ENCODE peak calls at places on chromosome 13, in seven cellular contexts. X is left cardiac atrium; Y is NCI-H1436; A is EL; K is stimulated activated CD8-positive, alpha-beta memory T cell treated with anti-CD3 and anti-CD28 coated beads, Interleukin-2, amount 100 ng/mL, for 1 hour; F is stimulated activated CD4-positive, alpha-beta T cell treated with anti-CD3 and anti-CD28 coated beads, Interleukin-2, amount 100 ng/mL, for 24 hours; Z is astrocyte. V is an unnamed sample.

GRCh38 chr13:32895296-32895695 is 120.9 kb upstream of the KL start:
- DNase-seq in X (no peak), Y (no peak), A (no peak), K (no peak), F (no peak), Z (no peak), V (no peak)

GRCh38 chr13:109787135-109787954 is 962 bp upstream of the IRS2 start:
- DNase-seq in X (peak), Y (peak), A (peak), K (no peak), F (peak), Z (no peak), V (peak)

GRCh38 chr13:88908896-88909535 is 1237.8 kb downstream of the SLITRK5 start:
- DNase-seq in X (peak), Y (peak), A (no peak), K (no peak), F (no peak), Z (no peak), V (no peak)

GRCh38 chr13:95601216-95601615 is 43.3 kb downstream of the DZIP1 start:
- DNase-seq in X (no peak), Y (no peak), A (no peak), K (no peak), F (no peak), Z (no peak), V (no peak)

GRCh38 chr13:65600702-65601101 is 1629.4 kb downstream of the PCDH9 start:
- DNase-seq in X (no peak), Y (no peak), A (peak), K (no peak), F (no peak), Z (peak), V (no peak)

GRCh38 chr13:112943309-112944125 is 25.5 kb upstream of the MCF2L start:
- DNase-seq in X (peak), Y (peak), A (peak), K (no peak), F (peak), Z (peak), V (no peak)

GRCh38 chr13:27920677-27921420 is 1.0 kb downstream of the PDX1 start:
- DNase-seq in X (no peak), Y (no peak), A (peak), K (no peak), F (peak), Z (no peak), V (no peak)

GRCh38 chr13:77056382-77056781 is 29.4 kb upstream of the FBXL3 start:
- DNase-seq in X (no peak), Y (no peak), A (no peak), K (no peak), F (no peak), Z (no peak), V (no peak)

GRCh38 chr13:44989941-44990340 is 603 bp downstream of the GPALPP1 start:
- DNase-seq in X (no peak), Y (no peak), A (no peak), K (no peak), F (no peak), Z (no peak), V (peak)

GRCh38 chr13:113015826-113016525 is 47.0 kb downstream of the MCF2L start:
- DNase-seq in X (no peak), Y (no peak), A (no peak), K (no peak), F (no peak), Z (no peak), V (no peak)

GRCh38 chr13:28558567-28558966 is 63.6 kb upstream of the FLT1 start:
- DNase-seq in X (peak), Y (no peak), A (no peak), K (no peak), F (no peak), Z (peak), V (no peak)

GRCh38 chr13:24747248-24748151 is 16.5 kb upstream of the RNF17 start:
- DNase-seq in X (no peak), Y (no peak), A (peak), K (no peak), F (peak), Z (peak), V (no peak)

GRCh38 chr13:113207890-113208423 is 512 bp downstream of the PCID2 start:
- DNase-seq in X (no peak), Y (no peak), A (peak), K (no peak), F (peak), Z (peak), V (peak)

GRCh38 chr13:85230754-85231153 is 568.5 kb downstream of the SLITRK6 start:
- DNase-seq in X (no peak), Y (no peak), A (no peak), K (no peak), F (no peak), Z (no peak), V (no peak)

GRCh38 chr13:71015516-71015915 is 851.5 kb downstream of the DACH1 start:
- DNase-seq in X (no peak), Y (no peak), A (no peak), K (no peak), F (no peak), Z (no peak), V (no peak)

GRCh38 chr13:106905380-106906259 is 337.7 kb upstream of the ARGLU1 start:
- DNase-seq in X (no peak), Y (no peak), A (no peak), K (no peak), F (no peak), Z (no peak), V (no peak)

GRCh38 chr13:48068952-48069351 is 26.0 kb downstream of the MED4 start:
- DNase-seq in X (no peak), Y (no peak), A (no peak), K (no peak), F (no peak), Z (no peak), V (no peak)

GRCh38 chr13:83167203-83167602 is 715.1 kb downstream of the SLITRK1 start:
- DNase-seq in X (no peak), Y (no peak), A (no peak), K (no peak), F (no peak), Z (no peak), V (no peak)

GRCh38 chr13:85170372-85170771 is 628.8 kb downstream of the SLITRK6 start:
- DNase-seq in X (no peak), Y (no peak), A (no peak), K (no peak), F (no peak), Z (no peak), V (no peak)

GRCh38 chr13:113618455-113618854 is 33.9 kb downstream of the TFDP1 start:
- DNase-seq in X (no peak), Y (no peak), A (no peak), K (no peak), F (no peak), Z (no peak), V (no peak)

GRCh38 chr13:21668665-21669599 is 1.9 kb upstream of the FGF9 start:
- DNase-seq in X (peak), Y (peak), A (peak), K (no peak), F (no peak), Z (peak), V (peak)

GRCh38 chr13:113245858-113246791 is 36.7 kb downstream of the CUL4A start:
- DNase-seq in X (no peak), Y (no peak), A (no peak), K (no peak), F (no peak), Z (no peak), V (no peak)

GRCh38 chr13:72694314-72694713 is 33.1 kb downstream of the MZT1 start:
- DNase-seq in X (no peak), Y (no peak), A (no peak), K (no peak), F (no peak), Z (no peak), V (no peak)

GRCh38 chr13:45325806-45326205 is 15.2 kb downstream of the TPT1 start:
- DNase-seq in X (peak), Y (no peak), A (peak), K (no peak), F (no peak), Z (peak), V (no peak)

GRCh38 chr13:103039183-103039582 is 27.0 kb downstream of the SLC10A2 start:
- DNase-seq in X (no peak), Y (no peak), A (no peak), K (no peak), F (no peak), Z (no peak), V (no peak)

GRCh38 chr13:110546933-110547332 is 14.6 kb downstream of the RAB20 start:
- DNase-seq in X (peak), Y (no peak), A (peak), K (no peak), F (no peak), Z (peak), V (no peak)

GRCh38 chr13:57637515-57637914 is 6.0 kb downstream of the PCDH17 start:
- DNase-seq in X (no peak), Y (no peak), A (no peak), K (no peak), F (no peak), Z (no peak), V (no peak)

GRCh38 chr13:29524176-29524575 is 71.3 kb downstream of the SLC7A1 start:
- DNase-seq in X (peak), Y (no peak), A (no peak), K (no peak), F (no peak), Z (no peak), V (no peak)

GRCh38 chr13:100300213-100300612 is 211.3 kb downstream of the PCCA start:
- DNase-seq in X (no peak), Y (no peak), A (no peak), K (no peak), F (no peak), Z (no peak), V (no peak)

GRCh38 chr13:94640676-94641075 is 39.0 kb downstream of the GPR180 start:
- DNase-seq in X (no peak), Y (no peak), A (peak), K (no peak), F (no peak), Z (peak), V (no peak)

GRCh38 chr13:20401958-20402856 is 123.5 kb downstream of the CRYL1 start:
- DNase-seq in X (no peak), Y (no peak), A (peak), K (no peak), F (no peak), Z (peak), V (no peak)

GRCh38 chr13:21710163-21710562 is 39.3 kb downstream of the FGF9 start:
- DNase-seq in X (no peak), Y (no peak), A (no peak), K (no peak), F (no peak), Z (no peak), V (no peak)

GRCh38 chr13:101529419-101529818 is 76.9 kb downstream of the ITGBL1 start:
- DNase-seq in X (no peak), Y (no peak), A (peak), K (no peak), F (no peak), Z (peak), V (no peak)

GRCh38 chr13:51125495-51126226 is 14.6 kb upstream of the C13orf42 start:
- DNase-seq in X (peak), Y (peak), A (peak), K (peak), F (peak), Z (peak), V (peak)

GRCh38 chr13:45047394-45048328 is 58.3 kb downstream of the GPALPP1 start:
- DNase-seq in X (peak), Y (peak), A (peak), K (peak), F (peak), Z (peak), V (peak)

GRCh38 chr13:109665211-109665610 is 121.2 kb downstream of the IRS2 start:
- DNase-seq in X (no peak), Y (no peak), A (no peak), K (no peak), F (no peak), Z (no peak), V (no peak)

GRCh38 chr13:112441779-112442310 is 65.7 kb downstream of the SPACA7 start:
- DNase-seq in X (no peak), Y (no peak), A (no peak), K (no peak), F (no peak), Z (no peak), V (no peak)

V was measured in germinal center.